ENCODE peak calls at places on chromosomes 3 and 15, in four cellular contexts. Y, J, H and Z are unnamed samples.

GRCh38 chr3:141093971-141094401 is 42.8 kb downstream of the SPSB4 start:
- DNase-seq in Y (no peak), J (no peak), H (peak; percentile 27), Z (peak; percentile 16)

GRCh38 chr3:72889310-72890165 is 1.7 kb downstream of the GXYLT2 start:
- DNase-seq in Y (no peak), J (no peak), H (no peak), Z (no peak)

GRCh38 chr3:50205719-50206276 is 727 bp downstream of the SLC38A3 start:
- DNase-seq in Y (no peak), J (no peak), H (no peak), Z (peak; percentile 24)

GRCh38 chr15:73596214-73596613 is 37.0 kb downstream of the NPTN start:
- DNase-seq in Y (no peak), J (no peak), H (peak; percentile 44), Z (no peak)

GRCh38 chr3:26308454-26308853 is 314.1 kb upstream of the LRRC3B start:
- DNase-seq in Y (no peak), J (no peak), H (no peak), Z (no peak)

GRCh38 chr3:192858849-192859585 is 58.6 kb downstream of the MB21D2 start:
- DNase-seq in Y (no peak), J (no peak), H (no peak), Z (no peak)

GRCh38 chr3:42216820-42217416 is 49.1 kb downstream of the CCK start:
- DNase-seq in Y (no peak), J (no peak), H (no peak), Z (peak; percentile 47)

GRCh38 chr15:74716647-74717046 is 8.7 kb downstream of the CYP1A1 start:
- DNase-seq in Y (peak; percentile 14), J (no peak), H (no peak), Z (peak; percentile 8)

GRCh38 chr15:46442196-46442595 is 807.4 kb downstream of the SQOR start:
- DNase-seq in Y (peak; percentile 1), J (no peak), H (no peak), Z (no peak)

GRCh38 chr15:60396100-60396499 is 1.7 kb downstream of the ANXA2 start:
- DNase-seq in Y (no peak), J (no peak), H (no peak), Z (peak; percentile 27)

GRCh38 chr3:179347383-179348194 is at the start of gene MFN1:
- DNase-seq in Y (peak; percentile 96), J (peak; percentile 91), H (peak; percentile 96), Z (peak; percentile 97)

GRCh38 chr3:194536883-194537637 is 50.3 kb upstream of the ATP13A3 start:
- DNase-seq in Y (no peak), J (no peak), H (peak; percentile 39), Z (no peak)

GRCh38 chr3:149339931-149340309 is 6.5 kb upstream of the TM4SF18 start:
- DNase-seq in Y (peak; percentile 79), J (peak; percentile 98), H (peak; percentile 98), Z (peak; percentile 96)

GRCh38 chr3:190321789-190322603 is at the start of gene CLDN1:
- DNase-seq in Y (peak; percentile 70), J (no peak), H (peak; percentile 77), Z (peak; percentile 83)

GRCh38 chr3:141366285-141367037 is 1.8 kb upstream of the ZBTB38 start:
- DNase-seq in Y (peak; percentile 85), J (peak; percentile 96), H (peak; percentile 90), Z (peak; percentile 95)

GRCh38 chr15:34275154-34275553 is 50.3 kb downstream of the EMC4 start:
- DNase-seq in Y (peak; percentile 14), J (no peak), H (no peak), Z (peak; percentile 26)

GRCh38 chr15:72248514-72248913 is 17.5 kb upstream of the PKM start:
- DNase-seq in Y (no peak), J (no peak), H (no peak), Z (no peak)

GRCh38 chr15:55661431-55661830 is 73.3 kb upstream of the PYGO1 start:
- DNase-seq in Y (peak; percentile 11), J (no peak), H (peak; percentile 54), Z (peak; percentile 83)

GRCh38 chr3:196189608-196190347 is 21.4 kb downstream of the ZDHHC19 start:
- DNase-seq in Y (no peak), J (no peak), H (no peak), Z (no peak)

GRCh38 chr3:10021856-10022775 is 4.1 kb upstream of the FANCD2 start:
- DNase-seq in Y (no peak), J (no peak), H (no peak), Z (no peak)

GRCh38 chr3:84960581-84960980 is 1.8 kb downstream of the CADM2 start:
- DNase-seq in Y (no peak), J (no peak), H (no peak), Z (no peak)

GRCh38 chr3:72523409-72524172 is 324.7 kb downstream of the SHQ1 start:
- DNase-seq in Y (no peak), J (no peak), H (peak; percentile 7), Z (no peak)

GRCh38 chr3:148074916-148075315 is 622.8 kb upstream of the AGTR1 start:
- DNase-seq in Y (no peak), J (no peak), H (no peak), Z (no peak)

GRCh38 chr3:124292329-124292728 is 300.4 kb upstream of the ROPN1 start:
- DNase-seq in Y (no peak), J (no peak), H (no peak), Z (no peak)

GRCh38 chr3:72555714-72556113 is 292.5 kb downstream of the SHQ1 start:
- DNase-seq in Y (no peak), J (no peak), H (no peak), Z (no peak)

GRCh38 chr15:58568157-58568571 is 136.4 kb downstream of the LIPC start:
- DNase-seq in Y (no peak), J (no peak), H (no peak), Z (peak; percentile 38)

GRCh38 chr3:127035672-127036071 is 52.8 kb downstream of the PLXNA1 start:
- DNase-seq in Y (peak; percentile 93), J (peak; percentile 30), H (peak; percentile 57), Z (peak; percentile 55)

GRCh38 chr3:37862712-37863551 is 1.3 kb downstream of the CTDSPL start:
- DNase-seq in Y (peak; percentile 54), J (no peak), H (peak; percentile 56), Z (peak; percentile 66)

GRCh38 chr3:113147608-113148306 is 63.6 kb upstream of the BOC start:
- DNase-seq in Y (no peak), J (no peak), H (no peak), Z (no peak)

GRCh38 chr3:14245240-14245639 is 66.6 kb downstream of the LSM3 start:
- DNase-seq in Y (no peak), J (no peak), H (no peak), Z (no peak)

GRCh38 chr3:71542548-71543370 is 40.8 kb downstream of the FOXP1 start:
- DNase-seq in Y (peak; percentile 96), J (peak; percentile 96), H (peak; percentile 92), Z (peak; percentile 94)

GRCh38 chr15:28093761-28094535 is 5.2 kb downstream of the OCA2 start:
- DNase-seq in Y (no peak), J (no peak), H (no peak), Z (no peak)
- TF ChIP-seq CTCF in Y (no peak), J (no peak), H (no peak), Z (no peak)

DNA sequence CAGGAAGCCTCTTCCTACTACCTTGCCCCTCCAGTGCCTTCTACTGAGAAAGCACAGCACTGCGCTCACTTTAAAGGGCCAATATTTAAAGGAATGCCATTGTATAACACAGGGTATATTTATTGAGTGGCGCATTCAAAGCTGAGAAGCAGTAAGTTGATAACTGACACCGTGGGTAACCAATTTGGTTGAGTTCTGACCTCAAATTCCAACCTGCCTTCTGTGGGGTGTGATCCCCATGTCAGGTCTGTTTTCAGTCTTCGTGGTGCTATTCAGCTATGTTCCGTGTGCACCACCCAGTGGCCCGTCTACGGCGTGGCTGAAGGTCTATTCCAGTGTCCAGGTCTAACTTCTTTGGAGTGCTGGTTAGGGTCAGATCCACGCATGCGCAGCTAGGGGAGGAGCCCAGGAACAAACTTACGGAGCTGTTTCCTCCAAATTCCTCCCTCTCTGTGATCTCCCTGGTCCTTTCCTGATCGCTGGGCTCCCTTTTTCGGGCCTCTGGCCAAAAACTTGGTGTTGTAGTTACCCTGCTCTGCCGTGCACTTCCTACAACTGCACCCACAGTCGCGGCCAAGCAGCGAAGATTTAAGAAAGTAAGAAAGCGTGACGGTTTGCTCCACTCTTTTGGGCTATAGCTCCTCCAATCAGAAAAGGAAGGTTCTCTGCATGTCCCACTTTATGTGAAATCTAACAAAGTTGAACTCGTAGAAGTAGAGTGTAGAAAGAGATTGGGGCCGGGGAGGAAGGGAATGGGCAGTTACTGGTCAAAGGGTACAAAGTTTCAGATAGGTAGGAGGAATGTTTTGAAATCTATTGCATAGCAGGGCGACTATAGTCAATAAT is 7.7 kb downstream of the LRRC2 start:
- DNase-seq in Y (peak; percentile 75), J (peak; percentile 86), H (peak; percentile 92), Z (peak; percentile 94)
- H3K4me3 ChIP-seq in Y (peak overlapping the region; percentile 12), J (peak overlapping the region; percentile 32), H (peak overlapping the region; percentile 35), Z (peak overlapping the region; percentile 63)

GRCh38 chr15:44710236-44711088 is 661 bp downstream of the PATL2 start:
- DNase-seq in Y (peak; percentile 47), J (no peak), H (peak; percentile 55), Z (peak; percentile 59)
- TF ChIP-seq CTCF in Y (peak; percentile 44), J (peak; percentile 33), H (peak; percentile 47), Z (peak; percentile 62)

GRCh38 chr15:89358755-89359439 is 24.3 kb upstream of the POLG start:
- DNase-seq in Y (peak; percentile 73), J (no peak), H (peak; percentile 77), Z (peak; percentile 76)

GRCh38 chr15:89353991-89354390 is 19.4 kb upstream of the POLG start:
- DNase-seq in Y (no peak), J (no peak), H (no peak), Z (no peak)

GRCh38 chr15:89358435-89358754 is 23.8 kb upstream of the POLG start:
- DNase-seq in Y (no peak), J (no peak), H (no peak), Z (no peak)

GRCh38 chr15:89359471-89360293 is 25.1 kb upstream of the POLG start:
- DNase-seq in Y (no peak), J (no peak), H (no peak), Z (no peak)

DNA sequence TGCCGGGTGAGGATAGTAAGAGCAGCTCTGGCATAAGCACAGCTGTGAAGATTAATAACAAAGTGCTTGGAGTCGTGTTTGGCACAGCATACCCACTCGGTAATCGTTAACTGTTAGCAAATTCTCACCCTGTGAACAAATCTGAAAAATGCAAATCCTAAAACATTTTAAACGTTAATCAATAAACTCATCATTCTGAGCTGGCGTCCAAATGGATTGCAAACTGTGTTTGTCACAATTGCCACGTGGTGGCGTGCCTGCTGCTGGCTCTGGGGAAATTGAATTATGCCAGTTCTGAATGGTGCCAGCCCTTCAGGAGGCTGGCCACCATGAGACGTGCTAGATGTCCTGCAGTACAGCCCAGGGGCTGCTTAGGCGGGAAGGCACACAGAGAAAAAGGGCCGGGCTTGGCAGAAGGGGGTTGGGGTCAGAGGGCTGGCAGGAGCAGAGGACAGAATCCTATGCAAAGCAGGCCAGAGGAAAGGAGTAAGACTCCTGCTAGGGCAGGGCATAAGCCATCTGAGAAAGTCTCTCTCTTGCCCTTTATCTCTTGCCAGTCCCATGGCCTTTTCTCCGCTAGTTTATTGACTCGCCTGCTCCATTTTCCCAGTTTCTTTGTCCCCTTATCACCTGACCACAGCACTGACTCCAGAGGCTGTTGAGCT is 22.1 kb upstream of the POLG start:
- DNase-seq in Y (no peak), J (no peak), H (no peak), Z (peak; percentile 16)
- H3K4me3 ChIP-seq in Y (no peak overlapping the region), J (no peak overlapping the region), H (no peak overlapping the region), Z (no peak overlapping the region)